ENCODE peak calls at places on chromosomes 4 and X, in four cellular contexts. J is uterus, Q is psoas muscle, R is astrocyte of the cerebellum. U is an unnamed sample.

GRCh38 chr4:20839957-20840356 is 139.7 kb downstream of the PACRGL start:
- DNase-seq in J (no peak), R (peak; percentile 19), Q (no peak), U (peak; percentile 23)

GRCh38 chr4:5632571-5632970 is 75.8 kb downstream of the EVC2 start:
- DNase-seq in Q (no peak), R (no peak), J (no peak), U (no peak)

GRCh38 chr4:170336238-170336775 is 246.6 kb upstream of the AADAT start:
- DNase-seq in J (no peak), R (no peak), Q (no peak), U (no peak)

GRCh38 chr4:26490111-26490979 is at the start of gene CCKAR:
- DNase-seq in J (no peak), R (peak; percentile 24), Q (no peak), U (peak; percentile 2)

GRCh38 chr4:7434766-7435150 is at the start of gene PSAPL1:
- DNase-seq in Q (no peak), J (no peak), R (no peak), U (no peak)

GRCh38 chrX:102155806-102156179 is at the start of gene BEX5:
- DNase-seq in R (peak; percentile 11), Q (peak; percentile 40), J (peak; percentile 65), U (peak; percentile 9)

GRCh38 chrX:12137982-12138365 is 299 bp upstream of the FRMPD4 start:
- DNase-seq in R (no peak), Q (no peak), J (no peak), U (no peak)

GRCh38 chr4:2413821-2414610 is 4.4 kb downstream of the ZFYVE28 start:
- DNase-seq in J (no peak), Q (no peak), R (no peak), U (no peak)

GRCh38 chrX:103248553-103248952 is 6.4 kb downstream of the TCEAL8 start:
- DNase-seq in Q (no peak), R (peak; percentile 5), J (no peak), U (no peak)

GRCh38 chr4:176400816-176401461 is 81.2 kb downstream of the SPCS3 start:
- DNase-seq in J (no peak), Q (no peak), R (no peak), U (no peak)

GRCh38 chrX:12443534-12444098 is 305.3 kb downstream of the FRMPD4 start:
- DNase-seq in Q (no peak), J (no peak), R (no peak), U (no peak)

GRCh38 chr4:71406459-71406963 is 67.7 kb downstream of the SLC4A4 start:
- DNase-seq in J (no peak), R (peak; percentile 13), Q (no peak), U (no peak)

GRCh38 chrX:28920554-28920953 is 333.3 kb downstream of the IL1RAPL1 start:
- DNase-seq in R (no peak), J (no peak), Q (no peak), U (no peak)

GRCh38 chrX:113399501-113400192 is 559.0 kb upstream of the AMOT start:
- DNase-seq in Q (no peak), J (no peak), R (no peak), U (no peak)

GRCh38 chrX:150146271-150146888 is 208.1 kb upstream of the EOLA2 start:
- DNase-seq in Q (no peak), J (no peak), R (no peak), U (no peak)

GRCh38 chr4:94472056-94472826 is 20.5 kb downstream of the PDLIM5 start:
- DNase-seq in Q (no peak), J (no peak), R (peak; percentile 62), U (no peak)

GRCh38 chr4:141654098-141654497 is 17.7 kb downstream of the IL15 start:
- DNase-seq in R (no peak), Q (peak; percentile 17), J (peak; percentile 22), U (no peak)

GRCh38 chr4:96459105-96459504 is 619.2 kb downstream of the PDHA2 start:
- DNase-seq in Q (no peak), J (no peak), R (no peak), U (no peak)

GRCh38 chrX:32268207-32268606 is 943.1 kb downstream of the DMD start:
- DNase-seq in R (no peak), Q (no peak), J (no peak), U (no peak)

GRCh38 chr4:181752516-181752915 is 490.7 kb upstream of the TENM3 start:
- DNase-seq in R (peak; percentile 11), J (no peak), Q (no peak), U (no peak)

GRCh38 chr4:136637071-136637777 is 895.1 kb downstream of the PCDH18 start:
- DNase-seq in Q (no peak), J (no peak), R (no peak), U (no peak)

GRCh38 chr4:41144812-41145211 is 69.5 kb downstream of the APBB2 start:
- DNase-seq in Q (no peak), R (no peak), J (no peak), U (no peak)

GRCh38 chr4:176277162-176277904 is 8.3 kb upstream of the ASB5 start:
- DNase-seq in J (peak; percentile 43), Q (peak; percentile 40), R (peak; percentile 58), U (no peak)

GRCh38 chrX:105461013-105461412 is 240.5 kb upstream of the TEX13A start:
- DNase-seq in J (no peak), R (no peak), Q (no peak), U (no peak)

GRCh38 chr4:186304816-186305520 is 39.0 kb downstream of the F11 start:
- DNase-seq in J (no peak), Q (no peak), R (no peak), U (no peak)

GRCh38 chrX:43813898-43814297 is 68.4 kb downstream of the MAOB start:
- DNase-seq in Q (no peak), J (no peak), R (no peak), U (no peak)

GRCh38 chr4:139643042-139643895 is 22.4 kb upstream of the MGST2 start:
- DNase-seq in R (no peak), Q (no peak), J (no peak), U (no peak)

GRCh38 chr4:92303621-92304027 is at the start of gene GRID2:
- DNase-seq in R (no peak), Q (no peak), J (no peak), U (no peak)

GRCh38 chr4:37389967-37390580 is 145.5 kb downstream of the NWD2 start:
- DNase-seq in J (no peak), R (peak; percentile 39), Q (no peak), U (no peak)

GRCh38 chrX:150525061-150525919 is 43.1 kb upstream of the MTM1 start:
- DNase-seq in J (no peak), Q (no peak), R (no peak), U (no peak)

GRCh38 chr4:55426518-55426917 is 30.8 kb downstream of the TMEM165 start:
- DNase-seq in J (no peak), R (no peak), Q (no peak), U (no peak)

GRCh38 chrX:10015711-10016515 is 48.8 kb downstream of the CLDN34 start:
- DNase-seq in Q (peak; percentile 38), R (no peak), J (peak; percentile 33), U (no peak)

GRCh38 chr4:113666386-113667114 is 95.0 kb downstream of the CAMK2D start:
- DNase-seq in R (no peak), Q (no peak), J (no peak), U (no peak)

GRCh38 chr4:106195435-106195950 is 120.5 kb downstream of the TBCK start:
- DNase-seq in R (no peak), J (no peak), Q (no peak), U (no peak)

GRCh38 chr4:106201373-106201772 is 114.6 kb downstream of the TBCK start:
- DNase-seq in R (no peak), J (no peak), Q (no peak), U (no peak)
- TF ChIP-seq CTCF in R (peak; percentile 42), J (no peak), Q (peak; percentile 38), U (peak; percentile 63)

DNA sequence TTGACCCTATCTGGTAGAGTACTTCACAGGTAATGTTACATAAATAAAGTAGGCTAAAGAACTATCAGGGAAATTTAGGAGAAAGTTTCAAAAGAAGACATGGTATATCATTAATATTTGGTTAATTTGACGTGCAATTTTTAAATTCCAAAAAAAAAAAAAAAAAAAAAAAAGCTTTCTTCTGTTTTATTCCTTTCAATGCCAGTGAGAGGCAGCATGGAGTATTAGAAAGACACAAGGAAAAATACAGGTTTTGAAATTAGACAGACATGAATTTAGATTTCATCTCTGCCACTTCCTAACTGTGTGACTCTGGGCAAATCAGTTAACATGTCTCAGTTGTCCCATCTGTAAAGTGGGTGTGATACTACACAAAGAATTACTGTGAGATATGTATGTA is 132.6 kb downstream of the GPC3 start:
- DNase-seq in R (no peak), J (no peak), Q (no peak), U (no peak)
- TF ChIP-seq CTCF in R (no peak), J (no peak), Q (no peak), U (peak; percentile 17)

DNA sequence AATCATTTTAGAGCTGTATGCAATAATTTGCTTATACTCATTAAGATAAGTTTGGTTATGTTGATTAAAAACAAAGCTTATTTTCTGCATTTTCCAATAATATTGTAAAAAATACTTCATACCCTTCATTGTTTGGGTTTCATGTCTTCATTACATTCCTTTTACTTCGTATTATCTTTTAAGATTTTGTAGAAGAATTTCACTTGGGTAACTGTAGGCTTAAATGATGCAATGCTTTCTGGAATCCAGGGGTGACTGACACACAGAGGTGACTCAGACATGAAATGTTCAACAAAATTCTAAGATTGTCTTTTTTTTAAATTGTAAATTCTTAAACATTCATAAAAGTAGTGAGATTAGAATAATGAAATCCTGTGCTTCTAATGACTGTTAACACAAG is 47.6 kb downstream of the FGF2 start:
- DNase-seq in J (no peak), R (peak; percentile 41), Q (no peak), U (peak; percentile 83)
- TF ChIP-seq CTCF in J (no peak), R (no peak), Q (no peak), U (no peak)

GRCh38 chr4:33722800-33723511 is 2521.4 kb downstream of the ARAP2 start:
- DNase-seq in J (no peak), Q (no peak), R (peak; percentile 22), U (no peak)
- TF ChIP-seq CTCF in J (no peak), Q (no peak), R (peak; percentile 35), U (no peak)

U was measured in epithelial cell of proximal tubule.